ENCODE peak calls at places on chromosome 5, in eight cellular contexts. K, Q, Z, H, S, L, B and N are unnamed samples.

GRCh38 chr5:168782172-168782571 is 203.0 kb upstream of the PANK3 start:
- DNase-seq in L (peak; percentile 58), K (no peak), Z (no peak), Q (no peak), H (no peak), S (no peak), B (no peak), N (no peak)

GRCh38 chr5:58847041-58847440 is 264.2 kb downstream of the RAB3C start:
- DNase-seq in Q (no peak), K (no peak), S (no peak), B (no peak), Z (no peak), L (no peak), H (no peak), N (no peak)

GRCh38 chr5:113376640-113377039 is 58.1 kb downstream of the TSSK1B start:
- DNase-seq in S (no peak), K (no peak), H (no peak), L (peak; percentile 56), B (no peak), Z (no peak), Q (no peak), N (no peak)

GRCh38 chr5:129899454-129899853 is 4.8 kb upstream of the CHSY3 start:
- DNase-seq in S (no peak), Z (no peak), K (no peak), H (peak; percentile 58), B (peak; percentile 60), L (no peak), Q (no peak), N (no peak)

GRCh38 chr5:132742158-132742557 is 4.8 kb upstream of the KIF3A start:
- DNase-seq in L (no peak), S (no peak), Z (no peak), H (no peak), B (no peak), K (no peak), Q (no peak), N (no peak)

GRCh38 chr5:141484499-141485304 is at the start of gene PCDHGC4:
- DNase-seq in B (no peak), Z (peak; percentile 94), K (no peak), H (no peak), L (peak; percentile 94), Q (no peak), S (no peak), N (no peak)

GRCh38 chr5:38598994-38599611 is 42.7 kb upstream of the LIFR start:
- DNase-seq in Q (peak; percentile 74), S (no peak), K (no peak), L (no peak), Z (no peak), B (peak; percentile 81), H (peak; percentile 79), N (no peak)

GRCh38 chr5:80076131-80077101 is 41.3 kb downstream of the THBS4 start:
- DNase-seq in Z (no peak), K (no peak), B (no peak), H (no peak), L (no peak), Q (peak; percentile 80), S (no peak), N (no peak)

GRCh38 chr5:170307575-170308465 is 10.2 kb upstream of the LCP2 start:
- DNase-seq in B (peak; percentile 97), Z (peak; percentile 70), K (peak; percentile 74), L (no peak), S (peak; percentile 89), H (peak; percentile 83), Q (peak; percentile 69), N (no peak)

GRCh38 chr5:61631438-61631941 is 299.4 kb downstream of the ZSWIM6 start:
- DNase-seq in H (peak; percentile 38), K (peak; percentile 76), B (peak; percentile 74), Q (peak; percentile 4), L (no peak), S (no peak), Z (peak; percentile 23), N (peak; percentile 86)

GRCh38 chr5:153718713-153719112 is 228.2 kb downstream of the GRIA1 start:
- DNase-seq in H (no peak), Z (no peak), S (no peak), Q (no peak), B (no peak), L (no peak), K (no peak), N (no peak)

GRCh38 chr5:124477577-124477976 is 268.9 kb downstream of the ZNF608 start:
- DNase-seq in Q (no peak), S (no peak), K (no peak), Z (no peak), H (no peak), B (no peak), L (no peak), N (no peak)

GRCh38 chr5:83471405-83472212 is at the start of gene VCAN:
- DNase-seq in K (peak; percentile 69), H (peak; percentile 90), S (peak; percentile 74), B (peak; percentile 94), Z (peak; percentile 84), L (peak; percentile 90), Q (peak; percentile 92), N (peak; percentile 56)

DNA sequence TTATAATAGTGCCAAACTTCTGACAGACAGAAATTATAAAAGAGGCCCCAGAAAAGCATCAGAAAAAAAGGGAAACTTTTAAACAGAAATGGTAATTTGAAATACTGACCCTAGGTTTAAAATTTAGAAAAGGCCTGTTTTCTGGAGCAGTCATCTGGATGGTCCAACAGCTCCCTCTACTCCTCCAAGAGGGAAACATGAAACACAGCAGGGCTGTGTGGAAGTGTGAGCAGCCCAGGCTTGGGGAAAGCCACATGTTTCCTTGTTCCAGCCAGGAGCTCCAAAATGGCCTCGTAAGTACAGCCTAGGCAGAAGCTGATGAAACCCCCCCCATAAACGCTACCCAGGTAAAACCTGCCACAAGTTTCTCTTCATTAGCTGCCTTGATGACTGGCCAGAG is 499.3 kb upstream of the ADAMTS16 start:
- DNase-seq in Q (no peak), H (no peak), K (no peak), Z (peak; percentile 46), L (peak; percentile 80), S (no peak), B (no peak), N (no peak)
- TF ChIP-seq CTCF in Q (peak; percentile 44), H (no peak), K (no peak), Z (peak; percentile 48), L (peak; percentile 66), S (no peak), B (no peak), N (peak; percentile 24)

GRCh38 chr5:138275895-138276294 is 1.5 kb upstream of the GFRA3 start:
- DNase-seq in Q (no peak), L (no peak), B (no peak), H (no peak), S (no peak), Z (no peak), K (no peak), N (no peak)

GRCh38 chr5:138273834-138274188 is 610 bp downstream of the GFRA3 start:
- DNase-seq in L (no peak), Z (no peak), H (no peak), S (no peak), B (no peak), Q (no peak), K (no peak), N (no peak)

GRCh38 chr5:138272681-138273080 is 1.7 kb downstream of the GFRA3 start:
- DNase-seq in Z (no peak), B (no peak), K (no peak), Q (no peak), H (no peak), S (no peak), L (no peak), N (no peak)

GRCh38 chr5:138275379-138275782 is 960 bp upstream of the GFRA3 start:
- DNase-seq in K (no peak), Q (no peak), B (no peak), Z (no peak), H (no peak), S (no peak), L (peak; percentile 58), N (no peak)

DNA sequence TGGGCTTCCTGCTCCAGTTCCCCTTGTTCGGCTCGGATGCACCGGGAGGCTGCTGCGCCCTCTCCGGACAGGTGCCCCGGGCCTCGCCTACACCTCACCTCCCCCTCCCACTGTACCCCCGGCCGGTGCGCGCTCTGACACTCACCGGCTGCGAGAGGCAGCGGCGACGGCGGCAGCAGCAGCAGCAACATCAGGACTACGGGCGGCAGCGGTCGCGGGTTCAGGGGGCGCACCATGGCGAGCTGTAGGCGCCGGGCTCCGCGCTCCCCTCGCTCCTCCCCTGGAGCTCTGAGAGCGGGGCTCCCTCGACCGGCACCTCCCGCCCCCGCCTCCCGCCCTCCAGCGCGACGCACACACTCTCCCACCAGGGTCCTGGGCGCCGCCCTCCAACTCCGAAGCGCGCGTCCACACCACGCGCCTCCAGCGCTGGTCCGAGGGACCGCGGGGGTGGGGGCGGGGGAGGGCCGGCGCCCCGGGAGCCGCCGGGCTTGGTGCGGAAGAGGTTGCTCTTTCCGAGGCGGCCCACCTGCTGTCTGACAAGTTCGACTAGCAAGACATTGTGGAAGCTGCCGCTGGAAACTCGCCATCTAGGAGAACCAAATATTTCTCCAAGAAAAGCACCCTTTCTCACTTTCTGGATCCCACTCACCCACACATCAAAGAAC is at the start of gene GFRA3:
- DNase-seq in H (no peak), K (peak; percentile 61), B (peak; percentile 30), L (peak; percentile 80), Q (no peak), S (no peak), Z (peak; percentile 66), N (no peak)
- H3K4me3 ChIP-seq in H (peak within 1 kb of the TSS; percentile 42), K (peak within 1 kb of the TSS; percentile 47), B (peak within 1 kb of the TSS; percentile 42), L (peak within 1 kb of the TSS; percentile 67), Q (peak within 1 kb of the TSS; percentile 47), S (peak within 1 kb of the TSS; percentile 23), Z (peak within 1 kb of the TSS; percentile 58), N (peak within 1 kb of the TSS; percentile 39)

DNA sequence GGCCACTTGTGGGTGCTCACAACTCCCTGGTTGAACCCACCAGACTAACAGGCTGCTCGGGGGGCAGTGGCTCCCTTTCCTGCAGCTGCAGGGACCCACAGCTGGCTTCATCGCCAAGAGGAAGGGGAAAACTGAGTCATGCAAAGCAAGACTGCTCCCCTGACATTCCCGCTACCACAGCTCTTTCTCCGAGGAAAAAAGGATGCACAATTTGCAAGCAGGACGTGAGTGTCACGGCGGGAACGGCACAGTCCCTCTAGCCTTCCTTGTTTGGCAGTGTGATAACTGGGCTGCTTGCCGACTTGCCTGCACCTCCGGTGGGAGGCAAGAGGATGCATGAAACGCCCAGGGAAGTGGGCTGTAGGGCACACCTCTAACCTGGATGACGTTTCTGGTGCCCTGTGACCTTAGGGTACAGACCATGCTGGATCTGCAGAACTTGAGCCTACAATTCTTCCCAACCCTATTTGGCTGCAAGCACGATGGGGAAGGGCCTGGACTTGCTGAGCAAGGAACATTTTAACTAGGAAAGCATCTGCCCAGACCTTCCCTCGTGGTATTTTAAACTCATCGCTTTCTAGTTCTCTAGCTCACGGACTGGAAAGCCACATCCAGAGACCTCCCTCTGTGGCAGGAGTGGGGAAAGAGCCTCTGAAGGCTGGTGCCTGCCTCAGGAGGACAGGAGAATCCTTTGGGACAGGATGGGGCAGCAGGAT is 7.8 kb downstream of the SH3PXD2B start:
- DNase-seq in Q (no peak), Z (no peak), S (peak; percentile 37), L (no peak), B (no peak), K (no peak), H (no peak), N (no peak)
- H3K27me3 ChIP-seq in Q (no peaks in the 10 kb centered on the region), Z (no peaks in the 10 kb centered on the region), S (no peaks in the 10 kb centered on the region), L (no peaks in the 10 kb centered on the region), B (no peaks in the 10 kb centered on the region), K (no peaks in the 10 kb centered on the region), H (no peaks in the 10 kb centered on the region), N (no peaks in the 10 kb centered on the region)

DNA sequence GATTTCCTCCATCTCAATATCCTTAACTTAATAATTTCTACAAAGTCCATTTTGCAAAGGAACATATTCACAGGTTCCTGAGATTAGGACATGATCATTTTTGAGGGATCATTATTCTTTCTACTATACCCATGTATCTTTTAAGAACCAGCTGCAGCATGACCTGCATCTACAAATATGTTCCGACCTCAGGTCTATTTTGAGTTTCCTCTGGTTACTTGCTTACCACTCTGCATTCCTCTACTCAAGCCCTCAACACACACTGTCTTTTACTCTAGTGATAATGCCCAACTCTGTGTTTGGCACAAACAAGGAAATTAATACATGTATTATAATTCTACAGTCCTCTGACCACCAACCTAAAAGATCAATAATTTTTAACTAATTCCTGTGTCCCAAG is 386.1 kb downstream of the DNAH5 start:
- DNase-seq in H (no peak), Q (no peak), Z (no peak), K (no peak), L (no peak), S (no peak), B (no peak), N (no peak)
- TF ChIP-seq CTCF in H (no peak), Q (no peak), Z (no peak), K (no peak), L (no peak), S (no peak), B (no peak), N (no peak)